ENCODE peak calls at places on chromosomes 1 and 21, in nine cellular contexts. B is amniotic stem cell; G is skeletal muscle cell; S is stimulated activated naive CD8-positive, alpha-beta T cell treated with anti-CD3 and anti-CD28 coated beads, Interleukin-15, Interleukin-2, amounts not matched to agents 100 U/mL and 50 U/mL, for 24 hours; J is left ventricle myocardium superior; P is effector memory CD8-positive, alpha-beta T cell; K is iPS-NIHi11; W is ACHN; T is NCI-H82. Z is an unnamed sample.

GRCh38 chr21:26130249-26130896 is 40.2 kb downstream of the APP start:
- DNase-seq in B (peak), G (no peak), S (no peak), J (no peak), P (no peak), K (no peak), W (no peak), T (no peak), Z (no peak)

GRCh38 chr1:64915381-64916274 is 50.7 kb downstream of the JAK1 start:
- DNase-seq in B (peak), G (peak), S (no peak), J (no peak), P (no peak), K (peak), W (peak), T (no peak), Z (no peak)

GRCh38 chr1:212104586-212105282 is 69.2 kb downstream of the DTL start:
- DNase-seq in B (no peak), G (no peak), S (no peak), J (no peak), P (no peak), K (no peak), W (no peak), T (peak), Z (no peak)

GRCh38 chr21:43816611-43817071 is 27.3 kb downstream of the RRP1 start:
- DNase-seq in B (no peak), G (no peak), S (no peak), J (peak), P (no peak), K (peak), W (no peak), T (no peak), Z (no peak)

GRCh38 chr1:94597701-94598100 is 56.1 kb upstream of the F3 start:
- DNase-seq in B (no peak), G (no peak), S (no peak), J (no peak), P (no peak), K (no peak), W (no peak), T (no peak), Z (peak)

GRCh38 chr1:55472784-55473183 is 257.6 kb upstream of the USP24 start:
- DNase-seq in B (no peak), G (no peak), S (no peak), J (no peak), P (no peak), K (peak), W (no peak), T (no peak), Z (no peak)

GRCh38 chr1:222099746-222100145 is 357.9 kb upstream of the DUSP10 start:
- DNase-seq in B (no peak), G (no peak), S (no peak), J (no peak), P (no peak), K (no peak), W (no peak), T (no peak), Z (no peak)

GRCh38 chr1:236844499-236845271 is 49.6 kb downstream of the MTR start:
- DNase-seq in B (no peak), G (peak), S (no peak), J (no peak), P (no peak), K (no peak), W (no peak), T (no peak), Z (no peak)

GRCh38 chr21:35014302-35015044 is 34.6 kb downstream of the RUNX1 start:
- DNase-seq in B (no peak), G (no peak), S (no peak), J (no peak), P (no peak), K (no peak), W (no peak), T (no peak), Z (no peak)

GRCh38 chr1:18953656-18954259 is 2.7 kb downstream of the IFFO2 start:
- DNase-seq in B (no peak), G (no peak), S (no peak), J (no peak), P (no peak), K (no peak), W (no peak), T (no peak), Z (no peak)

GRCh38 chr1:24929876-24930702 is at the start of gene RUNX3:
- DNase-seq in B (no peak), G (no peak), S (peak), J (peak), P (peak), K (peak), W (no peak), T (peak), Z (no peak)

GRCh38 chr21:36579898-36580297 is 100.0 kb upstream of the CLDN14 start:
- DNase-seq in B (no peak), G (no peak), S (no peak), J (no peak), P (no peak), K (no peak), W (peak), T (no peak), Z (no peak)

GRCh38 chr1:24861821-24862727 is 68.0 kb downstream of the RUNX3 start:
- DNase-seq in B (no peak), G (no peak), S (no peak), J (no peak), P (no peak), K (no peak), W (no peak), T (no peak), Z (no peak)

GRCh38 chr1:230320804-230321203 is 105.3 kb downstream of the PGBD5 start:
- DNase-seq in B (no peak), G (peak), S (no peak), J (no peak), P (no peak), K (no peak), W (no peak), T (no peak), Z (no peak)

GRCh38 chr1:89870998-89871397 is 50.2 kb downstream of the LRRC8D start:
- DNase-seq in B (no peak), G (no peak), S (no peak), J (no peak), P (no peak), K (no peak), W (no peak), T (no peak), Z (no peak)

GRCh38 chr1:35222322-35223108 is 29.6 kb upstream of the SFPQ start:
- DNase-seq in B (peak), G (peak), S (no peak), J (no peak), P (no peak), K (no peak), W (no peak), T (no peak), Z (no peak)

GRCh38 chr21:36791150-36791549 is 92.2 kb downstream of the SIM2 start:
- DNase-seq in B (no peak), G (no peak), S (no peak), J (no peak), P (no peak), K (no peak), W (no peak), T (no peak), Z (no peak)

GRCh38 chr1:116361648-116362047 is 11.4 kb upstream of the ATP1A1 start:
- DNase-seq in B (no peak), G (no peak), S (no peak), J (no peak), P (no peak), K (no peak), W (no peak), T (no peak), Z (no peak)

GRCh38 chr21:37548521-37548981 is 182.0 kb downstream of the DYRK1A start:
- DNase-seq in B (no peak), G (no peak), S (no peak), J (no peak), P (no peak), K (no peak), W (no peak), T (no peak), Z (no peak)

GRCh38 chr1:54575605-54576004 is 27.6 kb downstream of the ACOT11 start:
- DNase-seq in B (no peak), G (no peak), S (no peak), J (no peak), P (no peak), K (no peak), W (no peak), T (no peak), Z (no peak)

GRCh38 chr1:13677896-13678295 is 22.1 kb upstream of the PRDM2 start:
- DNase-seq in B (no peak), G (no peak), S (no peak), J (no peak), P (no peak), K (no peak), W (no peak), T (no peak), Z (no peak)

GRCh38 chr1:67735806-67736627 is 51.0 kb downstream of the GADD45A start:
- DNase-seq in B (peak), G (peak), S (peak), J (peak), P (no peak), K (peak), W (peak), T (no peak), Z (no peak)

Z was measured in NCI-H524.